ENCODE peak calls at places on chromosomes 1 and 21, in ten cellular contexts. J is sigmoid colon, R is spleen, I is breast epithelium, B is vagina, U is H1, Y is GM23338, E is endothelial cell of umbilical vein, M is SK-N-MC, L is HCT116. D is an unnamed sample.

GRCh38 chr1:100769323-100769722 is 49.8 kb downstream of the VCAM1 start:
- DNase-seq in J (no peak), R (no peak), I (no peak), B (no peak), U (no peak), Y (no peak), E (no peak), M (no peak), L (no peak), D (no peak)

GRCh38 chr1:24793762-24794161 is 48.5 kb downstream of the CLIC4 start:
- DNase-seq in J (no peak), R (no peak), I (no peak), B (no peak), U (no peak), Y (no peak), E (peak; percentile 61), M (no peak), L (no peak), D (no peak)

GRCh38 chr1:219088778-219089557 is 84.7 kb upstream of the LYPLAL1 start:
- DNase-seq in J (no peak), R (peak; percentile 85), I (no peak), B (no peak), U (no peak), Y (no peak), E (no peak), M (no peak), L (peak; percentile 37), D (peak; percentile 33)

GRCh38 chr1:248164031-248164430 is 10.6 kb upstream of the OR2M2 start:
- DNase-seq in J (no peak), R (no peak), I (no peak), B (no peak), U (no peak), Y (no peak), E (no peak), M (no peak), L (no peak), D (no peak)

GRCh38 chr1:205810448-205811157 is 2.4 kb downstream of the SLC41A1 start:
- DNase-seq in J (no peak), R (no peak), I (no peak), B (no peak), U (no peak), Y (peak; percentile 65), E (no peak), M (no peak), L (no peak), D (no peak)

GRCh38 chr1:176795929-176796328 is 333.0 kb downstream of the PAPPA2 start:
- DNase-seq in J (no peak), R (no peak), I (no peak), B (no peak), U (no peak), Y (no peak), E (no peak), M (no peak), L (no peak), D (no peak)

GRCh38 chr1:21523297-21523813 is 14.1 kb downstream of the ALPL start:
- DNase-seq in J (no peak), R (peak; percentile 70), I (no peak), B (no peak), U (no peak), Y (no peak), E (no peak), M (no peak), L (no peak), D (no peak)

GRCh38 chr1:50422946-50423669 is at the start of gene DMRTA2:
- DNase-seq in J (no peak), R (no peak), I (no peak), B (no peak), U (no peak), Y (peak; percentile 84), E (peak; percentile 46), M (no peak), L (no peak), D (no peak)

GRCh38 chr1:211133841-211134669 is at the start of gene KCNH1:
- DNase-seq in J (peak; percentile 90), R (peak; percentile 90), I (peak; percentile 46), B (no peak), U (peak; percentile 75), Y (peak; percentile 92), E (peak; percentile 77), M (no peak), L (peak; percentile 46), D (peak; percentile 66)

GRCh38 chr21:44012474-44013379 is 618 bp downstream of the TRAPPC10 start:
- DNase-seq in J (peak; percentile 74), R (peak; percentile 95), I (peak; percentile 31), B (no peak), U (no peak), Y (peak; percentile 85), E (peak; percentile 24), M (no peak), L (no peak), D (peak; percentile 55)

GRCh38 chr1:229238674-229239415 is 32.1 kb upstream of the RAB4A start:
- DNase-seq in J (no peak), R (no peak), I (peak; percentile 53), B (no peak), U (no peak), Y (peak; percentile 30), E (no peak), M (no peak), L (no peak), D (no peak)

GRCh38 chr21:44437371-44437695 is 18.0 kb upstream of the LRRC3 start:
- DNase-seq in J (peak; percentile 51), R (no peak), I (no peak), B (no peak), U (no peak), Y (no peak), E (no peak), M (no peak), L (no peak), D (no peak)

GRCh38 chr1:30521261-30521865 is 202.0 kb downstream of the MATN1 start:
- DNase-seq in J (no peak), R (peak; percentile 41), I (no peak), B (no peak), U (no peak), Y (no peak), E (no peak), M (no peak), L (no peak), D (peak; percentile 10)

DNA sequence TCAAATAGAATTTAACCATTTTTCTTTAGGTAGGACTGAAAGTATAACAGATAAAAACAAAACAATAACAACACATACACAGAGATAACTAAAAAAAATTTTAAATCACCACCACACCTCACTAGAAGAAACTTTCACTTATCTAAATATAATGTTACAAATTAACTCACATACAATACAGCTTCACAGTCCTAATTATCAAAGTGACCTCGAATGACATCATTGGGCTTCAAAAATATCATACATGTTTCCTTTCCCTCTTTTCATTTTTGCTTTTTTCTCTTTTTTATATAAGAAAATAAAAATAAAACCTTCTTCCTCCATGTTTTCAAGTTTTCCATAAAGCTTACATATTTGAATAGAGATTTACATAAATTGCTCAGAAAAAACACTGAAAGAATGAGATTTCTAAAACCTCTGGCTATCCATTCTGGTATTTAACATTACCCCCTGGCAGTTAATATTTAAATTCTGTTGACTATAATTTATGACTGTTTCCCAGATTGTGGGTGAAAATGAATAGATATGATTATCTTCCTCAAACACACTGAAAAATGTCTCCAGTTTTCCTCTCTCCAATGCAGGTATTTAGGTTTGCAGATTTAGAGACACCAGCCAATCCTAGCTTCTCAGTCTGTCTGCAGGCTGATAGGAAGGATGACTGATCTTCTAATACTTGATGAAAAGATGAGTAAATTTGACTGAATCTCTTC is 40.5 kb upstream of the SLC19A2 start:
- DNase-seq in J (no peak), R (no peak), I (no peak), B (no peak), U (no peak), Y (no peak), E (no peak), M (no peak), L (no peak), D (no peak)
- H3K36me3 ChIP-seq in J (no peaks in the 10 kb centered on the region), R (no peaks in the 10 kb centered on the region), I (no peaks in the 10 kb centered on the region), B (no peaks in the 10 kb centered on the region), U (no peaks in the 10 kb centered on the region), Y (no peaks in the 10 kb centered on the region), E (no peaks in the 10 kb centered on the region), M (no peaks in the 10 kb centered on the region), L (no peaks in the 10 kb centered on the region), D (no peaks in the 10 kb centered on the region)

GRCh38 chr1:241212624-241213023 is 144.4 kb downstream of the RGS7 start:
- DNase-seq in J (no peak), R (no peak), I (no peak), B (no peak), U (no peak), Y (no peak), E (no peak), M (no peak), L (no peak), D (no peak)

GRCh38 chr1:241213147-241213546 is 143.9 kb downstream of the RGS7 start:
- DNase-seq in J (no peak), R (no peak), I (no peak), B (no peak), U (no peak), Y (no peak), E (no peak), M (no peak), L (no peak), D (no peak)

GRCh38 chr1:241219449-241219848 is 137.6 kb downstream of the RGS7 start:
- DNase-seq in J (no peak), R (no peak), I (no peak), B (no peak), U (no peak), Y (no peak), E (no peak), M (no peak), L (no peak), D (no peak)

GRCh38 chr1:241215203-241215602 is 141.8 kb downstream of the RGS7 start:
- DNase-seq in J (no peak), R (no peak), I (no peak), B (no peak), U (no peak), Y (no peak), E (peak; percentile 2), M (no peak), L (no peak), D (no peak)

DNA sequence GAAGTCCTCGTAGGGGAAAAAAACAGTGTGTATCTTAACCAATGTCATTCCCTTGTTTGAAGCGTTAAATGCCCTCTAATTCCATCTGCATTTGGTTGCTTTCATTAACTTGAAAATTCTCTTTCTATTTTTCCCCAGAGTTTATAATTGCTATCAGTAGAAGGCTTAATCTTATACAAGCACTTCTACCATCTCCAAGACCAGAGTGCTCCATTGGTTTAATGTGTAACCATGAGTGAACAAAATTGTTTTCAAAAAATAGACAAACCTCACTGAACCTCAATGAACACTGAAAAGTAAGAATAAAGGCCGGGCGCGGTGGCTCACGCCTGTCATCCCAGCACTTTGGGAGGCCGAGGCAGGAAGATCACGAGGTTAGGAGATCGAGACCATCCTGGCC is 141.3 kb downstream of the RGS7 start:
- DNase-seq in J (no peak), R (no peak), I (no peak), B (no peak), U (no peak), Y (no peak), E (no peak), M (no peak), L (no peak), D (no peak)
- TF ChIP-seq POLR2AphosphoS5 in J (no peak), R (no peak), I (no peak), B (no peak), U (no peak), Y (no peak), E (no peak), M (no peak), L (no peak), D (no peak)

GRCh38 chr1:39572379-39573096 is 4.1 kb downstream of the PABPC4 start:
- DNase-seq in J (no peak), R (no peak), I (no peak), B (no peak), U (no peak), Y (no peak), E (no peak), M (no peak), L (no peak), D (no peak)
- H3K4me3 ChIP-seq in J (no peak overlapping the region), R (no peak overlapping the region), I (no peak overlapping the region), B (no peak overlapping the region), U (peak overlapping the region; percentile 99), Y (peak overlapping the region; percentile 95), E (no peak overlapping the region), M (peak overlapping the region; percentile 38), L (no peak overlapping the region), D (no peak overlapping the region)

GRCh38 chr1:1309525-1310385 is 1.4 kb downstream of the PUSL1 start:
- DNase-seq in J (no peak), R (no peak), I (no peak), B (no peak), U (no peak), Y (peak; percentile 57), E (no peak), M (no peak), L (no peak), D (no peak)
- H3K36me3 ChIP-seq in J (peaks cover 50% of the 10 kb centered on the region), R (peaks cover 42% of the 10 kb centered on the region), I (peaks cover 5% of the 10 kb centered on the region), B (no peaks in the 10 kb centered on the region), U (peaks cover 15% of the 10 kb centered on the region), Y (peaks cover 8% of the 10 kb centered on the region), E (peaks cover 38% of the 10 kb centered on the region), M (peaks cover 36% of the 10 kb centered on the region), L (peaks cover 15% of the 10 kb centered on the region), D (peaks cover 50% of the 10 kb centered on the region)